ENCODE peak calls at places on chromosomes 5 and 9, in eight cellular contexts. One of them, this sample, is unnamed.

GRCh38 chr9:74570879-74571512 is 73.9 kb downstream of the RORB start:
- DNase-seq in astrocyte of the hippocampus: peak; percentile 45
- DNase-seq in fibroblast of the aortic adventitia: peak; percentile 51
- DNase-seq in NCI-H2081: peak; percentile 28
- DNase-seq in adrenal gland: no peak
- DNase-seq in GM13977: peak; percentile 11
- DNase-seq in heart right ventricle: no peak
- DNase-seq in NCI-H748 treated with DMSO at 0.1 percent for 48 hours: peak; percentile 22
- DNase-seq in this sample: no peak

GRCh38 chr5:154163327-154163997 is 27.1 kb upstream of the GALNT10 start:
- DNase-seq in astrocyte of the hippocampus: no peak
- DNase-seq in fibroblast of the aortic adventitia: no peak
- DNase-seq in NCI-H2081: no peak
- DNase-seq in adrenal gland: no peak
- DNase-seq in GM13977: no peak
- DNase-seq in heart right ventricle: no peak
- DNase-seq in NCI-H748 treated with DMSO at 0.1 percent for 48 hours: no peak
- DNase-seq in this sample: no peak

GRCh38 chr5:59390074-59390659 is 503.4 kb downstream of the PDE4D start:
- DNase-seq in astrocyte of the hippocampus: peak; percentile 50
- DNase-seq in fibroblast of the aortic adventitia: peak; percentile 46
- DNase-seq in NCI-H2081: peak; percentile 4
- DNase-seq in adrenal gland: no peak
- DNase-seq in GM13977: peak; percentile 16
- DNase-seq in heart right ventricle: no peak
- DNase-seq in NCI-H748 treated with DMSO at 0.1 percent for 48 hours: peak; percentile 38
- DNase-seq in this sample: no peak

GRCh38 chr5:90747175-90747574 is 188.6 kb downstream of the ADGRV1 start:
- DNase-seq in astrocyte of the hippocampus: peak; percentile 36
- DNase-seq in fibroblast of the aortic adventitia: no peak
- DNase-seq in NCI-H2081: no peak
- DNase-seq in adrenal gland: no peak
- DNase-seq in GM13977: no peak
- DNase-seq in heart right ventricle: no peak
- DNase-seq in NCI-H748 treated with DMSO at 0.1 percent for 48 hours: no peak
- DNase-seq in this sample: no peak

GRCh38 chr9:20692554-20692953 is 8.5 kb downstream of the FOCAD start:
- DNase-seq in astrocyte of the hippocampus: peak; percentile 13
- DNase-seq in fibroblast of the aortic adventitia: no peak
- DNase-seq in NCI-H2081: no peak
- DNase-seq in adrenal gland: no peak
- DNase-seq in GM13977: no peak
- DNase-seq in heart right ventricle: no peak
- DNase-seq in NCI-H748 treated with DMSO at 0.1 percent for 48 hours: no peak
- DNase-seq in this sample: no peak

GRCh38 chr9:3502560-3503398 is 23.0 kb downstream of the RFX3 start:
- DNase-seq in astrocyte of the hippocampus: peak; percentile 61
- DNase-seq in fibroblast of the aortic adventitia: no peak
- DNase-seq in NCI-H2081: peak; percentile 60
- DNase-seq in adrenal gland: no peak
- DNase-seq in GM13977: no peak
- DNase-seq in heart right ventricle: no peak
- DNase-seq in NCI-H748 treated with DMSO at 0.1 percent for 48 hours: no peak
- DNase-seq in this sample: no peak

GRCh38 chr9:88757406-88758010 is 222.5 kb downstream of the NXNL2 start:
- DNase-seq in astrocyte of the hippocampus: no peak
- DNase-seq in fibroblast of the aortic adventitia: no peak
- DNase-seq in NCI-H2081: no peak
- DNase-seq in adrenal gland: no peak
- DNase-seq in GM13977: no peak
- DNase-seq in heart right ventricle: no peak
- DNase-seq in NCI-H748 treated with DMSO at 0.1 percent for 48 hours: peak; percentile 43
- DNase-seq in this sample: no peak

GRCh38 chr9:126295936-126296600 is 30.6 kb upstream of the MVB12B start:
- DNase-seq in astrocyte of the hippocampus: no peak
- DNase-seq in fibroblast of the aortic adventitia: no peak
- DNase-seq in NCI-H2081: no peak
- DNase-seq in adrenal gland: peak; percentile 39
- DNase-seq in GM13977: no peak
- DNase-seq in heart right ventricle: no peak
- DNase-seq in NCI-H748 treated with DMSO at 0.1 percent for 48 hours: no peak
- DNase-seq in this sample: peak; percentile 76

GRCh38 chr5:95609711-95610110 is 10.2 kb upstream of the GPR150 start:
- DNase-seq in astrocyte of the hippocampus: no peak
- DNase-seq in fibroblast of the aortic adventitia: no peak
- DNase-seq in NCI-H2081: no peak
- DNase-seq in adrenal gland: no peak
- DNase-seq in GM13977: no peak
- DNase-seq in heart right ventricle: no peak
- DNase-seq in NCI-H748 treated with DMSO at 0.1 percent for 48 hours: no peak
- DNase-seq in this sample: no peak

This sample was measured in lower leg skin.